ENCODE peak calls at places on chromosomes 12 and 14, in nine cellular contexts. One of them, this sample, is unnamed.

GRCh38 chr12:122125452-122126341 is 47.1 kb downstream of the MLXIP start:
- DNase-seq in COR-L47: no peak
- DNase-seq in sciatic nerve: no peak
- DNase-seq in SJCRH30: no peak
- DNase-seq in cardiac septum: peak
- DNase-seq in heart left ventricle: peak
- DNase-seq in RPMI8226: no peak
- DNase-seq in midbrain: no peak
- DNase-seq in aorta: peak
- DNase-seq in this sample: no peak

GRCh38 chr14:71202881-71203280 is 295.6 kb downstream of the PCNX1 start:
- DNase-seq in COR-L47: no peak
- DNase-seq in sciatic nerve: no peak
- DNase-seq in SJCRH30: no peak
- DNase-seq in cardiac septum: peak
- DNase-seq in heart left ventricle: no peak
- DNase-seq in RPMI8226: no peak
- DNase-seq in midbrain: no peak
- DNase-seq in aorta: no peak
- DNase-seq in this sample: no peak

GRCh38 chr14:23127861-23128260 is 8.8 kb upstream of the CEBPE start:
- DNase-seq in COR-L47: no peak
- DNase-seq in sciatic nerve: no peak
- DNase-seq in SJCRH30: no peak
- DNase-seq in cardiac septum: no peak
- DNase-seq in heart left ventricle: no peak
- DNase-seq in RPMI8226: no peak
- DNase-seq in midbrain: no peak
- DNase-seq in aorta: peak
- DNase-seq in this sample: no peak

GRCh38 chr14:68404652-68405183 is 388.1 kb downstream of the ZFP36L1 start:
- DNase-seq in COR-L47: no peak
- DNase-seq in sciatic nerve: no peak
- DNase-seq in SJCRH30: no peak
- DNase-seq in cardiac septum: no peak
- DNase-seq in heart left ventricle: no peak
- DNase-seq in RPMI8226: no peak
- DNase-seq in midbrain: no peak
- DNase-seq in aorta: no peak
- DNase-seq in this sample: no peak

GRCh38 chr14:106622200-106622745 is 1095.9 kb downstream of the TMEM121 start:
- DNase-seq in COR-L47: no peak
- DNase-seq in sciatic nerve: no peak
- DNase-seq in SJCRH30: no peak
- DNase-seq in cardiac septum: no peak
- DNase-seq in heart left ventricle: no peak
- DNase-seq in RPMI8226: no peak
- DNase-seq in midbrain: no peak
- DNase-seq in aorta: no peak
- DNase-seq in this sample: no peak

GRCh38 chr14:71891185-71891584 is 41.0 kb upstream of the RGS6 start:
- DNase-seq in COR-L47: no peak
- DNase-seq in sciatic nerve: no peak
- DNase-seq in SJCRH30: peak
- DNase-seq in cardiac septum: no peak
- DNase-seq in heart left ventricle: no peak
- DNase-seq in RPMI8226: no peak
- DNase-seq in midbrain: no peak
- DNase-seq in aorta: no peak
- DNase-seq in this sample: no peak

GRCh38 chr12:51217133-51217967 is 512 bp downstream of the POU6F1 start:
- DNase-seq in COR-L47: no peak
- DNase-seq in sciatic nerve: peak
- DNase-seq in SJCRH30: peak
- DNase-seq in cardiac septum: peak
- DNase-seq in heart left ventricle: peak
- DNase-seq in RPMI8226: peak
- DNase-seq in midbrain: peak
- DNase-seq in aorta: peak
- DNase-seq in this sample: peak

GRCh38 chr14:36254020-36254614 is 66.3 kb downstream of the MBIP start:
- DNase-seq in COR-L47: no peak
- DNase-seq in sciatic nerve: no peak
- DNase-seq in SJCRH30: no peak
- DNase-seq in cardiac septum: no peak
- DNase-seq in heart left ventricle: no peak
- DNase-seq in RPMI8226: no peak
- DNase-seq in midbrain: no peak
- DNase-seq in aorta: no peak
- DNase-seq in this sample: no peak

GRCh38 chr14:32576088-32576795 is 247.1 kb downstream of the AKAP6 start:
- DNase-seq in COR-L47: peak
- DNase-seq in sciatic nerve: no peak
- DNase-seq in SJCRH30: peak
- DNase-seq in cardiac septum: no peak
- DNase-seq in heart left ventricle: no peak
- DNase-seq in RPMI8226: peak
- DNase-seq in midbrain: peak
- DNase-seq in aorta: no peak
- DNase-seq in this sample: no peak

GRCh38 chr14:80491562-80492139 is 280.3 kb upstream of the DIO2 start:
- DNase-seq in COR-L47: no peak
- DNase-seq in sciatic nerve: no peak
- DNase-seq in SJCRH30: no peak
- DNase-seq in cardiac septum: no peak
- DNase-seq in heart left ventricle: no peak
- DNase-seq in RPMI8226: no peak
- DNase-seq in midbrain: no peak
- DNase-seq in aorta: no peak
- DNase-seq in this sample: no peak

GRCh38 chr12:104930388-104931326 is 27.4 kb downstream of the SLC41A2 start:
- DNase-seq in COR-L47: no peak
- DNase-seq in sciatic nerve: no peak
- DNase-seq in SJCRH30: no peak
- DNase-seq in cardiac septum: no peak
- DNase-seq in heart left ventricle: no peak
- DNase-seq in RPMI8226: no peak
- DNase-seq in midbrain: no peak
- DNase-seq in aorta: no peak
- DNase-seq in this sample: no peak

GRCh38 chr14:105169776-105170655 is 1.4 kb upstream of the JAG2 start:
- DNase-seq in COR-L47: peak
- DNase-seq in sciatic nerve: no peak
- DNase-seq in SJCRH30: no peak
- DNase-seq in cardiac septum: no peak
- DNase-seq in heart left ventricle: no peak
- DNase-seq in RPMI8226: no peak
- DNase-seq in midbrain: no peak
- DNase-seq in aorta: no peak
- DNase-seq in this sample: no peak

GRCh38 chr14:71473843-71474242 is 458.4 kb upstream of the RGS6 start:
- DNase-seq in COR-L47: peak
- DNase-seq in sciatic nerve: no peak
- DNase-seq in SJCRH30: no peak
- DNase-seq in cardiac septum: no peak
- DNase-seq in heart left ventricle: no peak
- DNase-seq in RPMI8226: no peak
- DNase-seq in midbrain: no peak
- DNase-seq in aorta: no peak
- DNase-seq in this sample: no peak

GRCh38 chr12:68348419-68348818 is 16.3 kb upstream of the MDM1 start:
- DNase-seq in COR-L47: no peak
- DNase-seq in sciatic nerve: no peak
- DNase-seq in SJCRH30: no peak
- DNase-seq in cardiac septum: no peak
- DNase-seq in heart left ventricle: no peak
- DNase-seq in RPMI8226: no peak
- DNase-seq in midbrain: no peak
- DNase-seq in aorta: no peak
- DNase-seq in this sample: no peak

GRCh38 chr14:74531467-74531866 is 37.9 kb downstream of the ISCA2 start:
- DNase-seq in COR-L47: no peak
- DNase-seq in sciatic nerve: no peak
- DNase-seq in SJCRH30: peak
- DNase-seq in cardiac septum: no peak
- DNase-seq in heart left ventricle: no peak
- DNase-seq in RPMI8226: no peak
- DNase-seq in midbrain: no peak
- DNase-seq in aorta: no peak
- DNase-seq in this sample: no peak

GRCh38 chr12:62434504-62435336 is 31.9 kb upstream of the MON2 start:
- DNase-seq in COR-L47: no peak
- DNase-seq in sciatic nerve: no peak
- DNase-seq in SJCRH30: no peak
- DNase-seq in cardiac septum: no peak
- DNase-seq in heart left ventricle: no peak
- DNase-seq in RPMI8226: peak
- DNase-seq in midbrain: no peak
- DNase-seq in aorta: no peak
- DNase-seq in this sample: no peak